ENCODE peak calls at places on chromosomes 4 and X, in nine cellular contexts. Z is AG04450; C is ureter; G is amniotic stem cell; D is M059J; L is suprapubic skin; P is naive thymus-derived CD4-positive, alpha-beta T cell; F is heart left ventricle; X is tibial nerve. U is an unnamed sample.

GRCh38 chr4:182736207-182736606 is 181.0 kb downstream of the DCTD start:
- DNase-seq in Z (no peak), C (no peak), G (no peak), D (no peak), L (no peak), P (no peak), F (no peak), X (no peak), U (no peak)

GRCh38 chrX:148380614-148381561 is 119.5 kb upstream of the AFF2 start:
- DNase-seq in Z (no peak), C (no peak), G (no peak), D (peak; percentile 24), L (no peak), P (peak; percentile 16), F (no peak), X (no peak), U (no peak)

GRCh38 chr4:138555107-138555506 is 313.0 kb upstream of the SLC7A11 start:
- DNase-seq in Z (no peak), C (no peak), G (no peak), D (no peak), L (no peak), P (no peak), F (no peak), X (no peak), U (peak; percentile 23)

GRCh38 chrX:115232933-115233496 is 881 bp downstream of the LRCH2 start:
- DNase-seq in Z (no peak), C (no peak), G (no peak), D (peak; percentile 23), L (no peak), P (no peak), F (no peak), X (no peak), U (no peak)

GRCh38 chrX:110120025-110120424 is 117.1 kb downstream of the TMEM164 start:
- DNase-seq in Z (no peak), C (no peak), G (no peak), D (no peak), L (no peak), P (no peak), F (no peak), X (no peak), U (no peak)

GRCh38 chr4:105092356-105092755 is 54.3 kb upstream of the TET2 start:
- DNase-seq in Z (peak; percentile 44), C (no peak), G (peak; percentile 12), D (peak; percentile 87), L (no peak), P (no peak), F (no peak), X (no peak), U (no peak)

GRCh38 chrX:10135561-10136399 is 21.0 kb upstream of the CLCN4 start:
- DNase-seq in Z (no peak), C (no peak), G (no peak), D (no peak), L (no peak), P (no peak), F (no peak), X (no peak), U (no peak)

GRCh38 chr4:145887241-145887964 is 51.2 kb downstream of the ZNF827 start:
- DNase-seq in Z (peak; percentile 49), C (no peak), G (peak; percentile 22), D (peak; percentile 60), L (no peak), P (no peak), F (peak; percentile 45), X (no peak), U (no peak)

GRCh38 chr4:188435381-188435780 is 296.1 kb downstream of the TRIML1 start:
- DNase-seq in Z (no peak), C (no peak), G (no peak), D (peak; percentile 21), L (no peak), P (no peak), F (no peak), X (no peak), U (no peak)

GRCh38 chr4:188428935-188429334 is 289.7 kb downstream of the TRIML1 start:
- DNase-seq in Z (no peak), C (no peak), G (no peak), D (peak; percentile 25), L (no peak), P (no peak), F (no peak), X (no peak), U (peak; percentile 94)

GRCh38 chrX:46294234-46294633 is 251.0 kb downstream of the ZNF674 start:
- DNase-seq in Z (no peak), C (no peak), G (no peak), D (peak; percentile 91), L (no peak), P (no peak), F (no peak), X (no peak), U (no peak)

GRCh38 chrX:107199491-107199890 is 6.7 kb downstream of the NUP62CL start:
- DNase-seq in Z (no peak), C (no peak), G (no peak), D (no peak), L (no peak), P (no peak), F (no peak), X (no peak), U (no peak)

GRCh38 chr4:7045553-7045952 is 2.4 kb downstream of the TADA2B start:
- DNase-seq in Z (no peak), C (no peak), G (no peak), D (no peak), L (no peak), P (no peak), F (no peak), X (no peak), U (no peak)

GRCh38 chr4:151992301-151992700 is 231.5 kb upstream of the GATB start:
- DNase-seq in Z (no peak), C (no peak), G (no peak), D (no peak), L (no peak), P (no peak), F (no peak), X (no peak), U (no peak)

GRCh38 chr4:41796545-41797210 is 48.2 kb upstream of the PHOX2B start:
- DNase-seq in Z (no peak), C (no peak), G (no peak), D (no peak), L (no peak), P (no peak), F (peak; percentile 23), X (no peak), U (peak; percentile 50)

GRCh38 chr4:158259955-158260575 is 49.8 kb downstream of the TMEM144 start:
- DNase-seq in Z (no peak), C (no peak), G (peak; percentile 2), D (peak; percentile 32), L (no peak), P (no peak), F (no peak), X (no peak), U (peak; percentile 52)

GRCh38 chr4:77047037-77047436 is 28.8 kb downstream of the CCNI start:
- DNase-seq in Z (no peak), C (no peak), G (no peak), D (peak; percentile 33), L (no peak), P (no peak), F (no peak), X (no peak), U (peak; percentile 40)

GRCh38 chr4:3860061-3860912 is 94.1 kb downstream of the ADRA2C start:
- DNase-seq in Z (no peak), C (no peak), G (no peak), D (no peak), L (no peak), P (no peak), F (no peak), X (no peak), U (no peak)

GRCh38 chr4:74501579-74501978 is 56.6 kb downstream of the AREG start:
- DNase-seq in Z (peak; percentile 75), C (no peak), G (peak; percentile 33), D (peak; percentile 84), L (no peak), P (no peak), F (no peak), X (no peak), U (no peak)

GRCh38 chr4:33400504-33400903 is 2680.3 kb downstream of the PCDH7 start:
- DNase-seq in Z (no peak), C (no peak), G (no peak), D (no peak), L (no peak), P (no peak), F (no peak), X (no peak), U (no peak)

GRCh38 chr4:148300877-148301276 is 141.3 kb downstream of the NR3C2 start:
- DNase-seq in Z (no peak), C (no peak), G (no peak), D (no peak), L (no peak), P (no peak), F (no peak), X (no peak), U (peak; percentile 5)

GRCh38 chr4:146192060-146192459 is 16.5 kb downstream of the LSM6 start:
- DNase-seq in Z (no peak), C (no peak), G (no peak), D (peak; percentile 15), L (no peak), P (no peak), F (peak; percentile 31), X (no peak), U (no peak)

GRCh38 chr4:165784672-165785071 is 88.4 kb upstream of the TLL1 start:
- DNase-seq in Z (no peak), C (no peak), G (no peak), D (no peak), L (no peak), P (no peak), F (peak; percentile 73), X (no peak), U (no peak)

GRCh38 chr4:123825596-123826291 is 429.1 kb downstream of the SPRY1 start:
- DNase-seq in Z (peak; percentile 39), C (no peak), G (no peak), D (peak; percentile 76), L (no peak), P (no peak), F (no peak), X (no peak), U (no peak)

GRCh38 chr4:18049446-18049845 is 27.9 kb upstream of the LCORL start:
- DNase-seq in Z (no peak), C (no peak), G (no peak), D (peak; percentile 77), L (no peak), P (no peak), F (no peak), X (no peak), U (no peak)

GRCh38 chr4:5813882-5814255 is 79.0 kb downstream of the CRMP1 start:
- DNase-seq in Z (no peak), C (no peak), G (no peak), D (no peak), L (no peak), P (no peak), F (no peak), X (no peak), U (no peak)

GRCh38 chrX:120365320-120365719 is 3.4 kb downstream of the ATP1B4 start:
- DNase-seq in Z (no peak), C (peak; percentile 49), G (no peak), D (peak; percentile 32), L (no peak), P (peak; percentile 26), F (peak; percentile 61), X (peak; percentile 11), U (peak; percentile 62)

GRCh38 chr4:37908488-37909343 is 17.8 kb downstream of the TBC1D1 start:
- DNase-seq in Z (no peak), C (no peak), G (no peak), D (peak; percentile 79), L (no peak), P (no peak), F (peak; percentile 50), X (no peak), U (no peak)

GRCh38 chrX:135436456-135436855 is 14.7 kb downstream of the SMIM10L2A start:
- DNase-seq in Z (no peak), C (no peak), G (no peak), D (no peak), L (no peak), P (no peak), F (no peak), X (no peak), U (no peak)

GRCh38 chr4:2194556-2194955 is 47.4 kb downstream of the HAUS3 start:
- DNase-seq in Z (no peak), C (no peak), G (no peak), D (no peak), L (no peak), P (no peak), F (no peak), X (no peak), U (no peak)

U was measured in SK-MEL-5.